ENCODE peak calls at places on chromosomes 16 and 17, in four cellular contexts. One of them, this sample, is unnamed.

GRCh38 chr17:34387566-34387965 is 24.5 kb upstream of the CCL1 start:
- DNase-seq in HepG2: no peak
- DNase-seq in K562: no peak
- DNase-seq in GM12878: no peak
- DNase-seq in this sample: no peak

GRCh38 chr17:35188111-35188510 is 6.1 kb downstream of the SLC35G3 start:
- DNase-seq in HepG2: no peak
- DNase-seq in K562: no peak
- DNase-seq in GM12878: no peak
- DNase-seq in this sample: no peak

GRCh38 chr17:30196504-30196903 is 39.0 kb downstream of the SLC6A4 start:
- DNase-seq in HepG2: no peak
- DNase-seq in K562: no peak
- DNase-seq in GM12878: no peak
- DNase-seq in this sample: no peak

GRCh38 chr17:27207073-27207511 is 86.8 kb upstream of the WSB1 start:
- DNase-seq in HepG2: no peak
- DNase-seq in K562: no peak
- DNase-seq in GM12878: no peak
- DNase-seq in this sample: peak; percentile 19

GRCh38 chr17:1956134-1956533 is 69.0 kb downstream of the RTN4RL1 start:
- DNase-seq in HepG2: no peak
- DNase-seq in K562: no peak
- DNase-seq in GM12878: no peak
- DNase-seq in this sample: no peak

GRCh38 chr17:40862985-40863733 is 3.9 kb downstream of the KRT12 start:
- DNase-seq in HepG2: peak; percentile 48
- DNase-seq in K562: no peak
- DNase-seq in GM12878: no peak
- DNase-seq in this sample: no peak

GRCh38 chr17:63545302-63545928 is 4.9 kb upstream of the DCAF7 start:
- DNase-seq in HepG2: no peak
- DNase-seq in K562: no peak
- DNase-seq in GM12878: no peak
- DNase-seq in this sample: no peak

GRCh38 chr17:13743906-13744305 is 142.2 kb upstream of the HS3ST3A1 start:
- DNase-seq in HepG2: no peak
- DNase-seq in K562: no peak
- DNase-seq in GM12878: no peak
- DNase-seq in this sample: no peak

GRCh38 chr16:59573528-59574271 is 839.6 kb upstream of the GOT2 start:
- DNase-seq in HepG2: no peak
- DNase-seq in K562: no peak
- DNase-seq in GM12878: no peak
- DNase-seq in this sample: peak; percentile 35

GRCh38 chr17:1315891-1316403 is 36.5 kb downstream of the TRARG1 start:
- DNase-seq in HepG2: no peak
- DNase-seq in K562: no peak
- DNase-seq in GM12878: no peak
- DNase-seq in this sample: no peak

GRCh38 chr17:67482784-67483183 is 105.7 kb downstream of the PITPNC1 start:
- DNase-seq in HepG2: no peak
- DNase-seq in K562: no peak
- DNase-seq in GM12878: no peak
- DNase-seq in this sample: no peak

GRCh38 chr17:12634789-12635414 is 30.8 kb upstream of the MYOCD start:
- DNase-seq in HepG2: no peak
- DNase-seq in K562: no peak
- DNase-seq in GM12878: no peak
- DNase-seq in this sample: no peak

GRCh38 chr17:81197409-81197795 is 25.4 kb downstream of the CEP131 start:
- DNase-seq in HepG2: no peak
- DNase-seq in K562: no peak
- DNase-seq in GM12878: no peak
- DNase-seq in this sample: no peak

GRCh38 chr17:40065041-40065770 is 2.4 kb downstream of the THRA start:
- DNase-seq in HepG2: no peak
- DNase-seq in K562: no peak
- DNase-seq in GM12878: no peak
- DNase-seq in this sample: peak; percentile 52

GRCh38 chr16:30458561-30459394 is 13.1 kb upstream of the SEPHS2 start:
- DNase-seq in HepG2: peak; percentile 63
- DNase-seq in K562: no peak
- DNase-seq in GM12878: peak; percentile 97
- DNase-seq in this sample: no peak

GRCh38 chr16:27795992-27796614 is 246.2 kb downstream of the KATNIP start:
- DNase-seq in HepG2: peak; percentile 51
- DNase-seq in K562: peak; percentile 63
- DNase-seq in GM12878: no peak
- DNase-seq in this sample: peak; percentile 28

GRCh38 chr16:10684541-10685151 is 10.1 kb downstream of the TEKT5 start:
- DNase-seq in HepG2: no peak
- DNase-seq in K562: no peak
- DNase-seq in GM12878: no peak
- DNase-seq in this sample: no peak

GRCh38 chr17:61149106-61149505 is 250.5 kb upstream of the TBX2 start:
- DNase-seq in HepG2: no peak
- DNase-seq in K562: no peak
- DNase-seq in GM12878: no peak
- DNase-seq in this sample: no peak

GRCh38 chr17:61140386-61140785 is 259.3 kb upstream of the TBX2 start:
- DNase-seq in HepG2: no peak
- DNase-seq in K562: no peak
- DNase-seq in GM12878: no peak
- DNase-seq in this sample: no peak

GRCh38 chr17:61143026-61143425 is 256.6 kb upstream of the TBX2 start:
- DNase-seq in HepG2: no peak
- DNase-seq in K562: no peak
- DNase-seq in GM12878: no peak
- DNase-seq in this sample: no peak

GRCh38 chr17:61144137-61144536 is 255.5 kb upstream of the TBX2 start:
- DNase-seq in HepG2: no peak
- DNase-seq in K562: no peak
- DNase-seq in GM12878: no peak
- DNase-seq in this sample: no peak

GRCh38 chr17:61144876-61145564 is 254.6 kb upstream of the TBX2 start:
- DNase-seq in HepG2: no peak
- DNase-seq in K562: peak; percentile 13
- DNase-seq in GM12878: no peak
- DNase-seq in this sample: no peak
- TF ChIP-seq EP300 in HepG2: no peak
- TF ChIP-seq EP300 in K562: peak; percentile 74
- TF ChIP-seq EP300 in GM12878: no peak
- TF ChIP-seq EP300 in this sample: no peak

GRCh38 chr17:29138184-29138955 is 41.8 kb downstream of the MYO18A start:
- DNase-seq in HepG2: no peak
- DNase-seq in K562: no peak
- DNase-seq in GM12878: no peak
- DNase-seq in this sample: no peak

GRCh38 chr17:29140051-29140582 is 40.1 kb downstream of the MYO18A start:
- DNase-seq in HepG2: no peak
- DNase-seq in K562: peak; percentile 68
- DNase-seq in GM12878: no peak
- DNase-seq in this sample: no peak

GRCh38 chr17:29138991-29139682 is 41.1 kb downstream of the MYO18A start:
- DNase-seq in HepG2: no peak
- DNase-seq in K562: no peak
- DNase-seq in GM12878: no peak
- DNase-seq in this sample: no peak

GRCh38 chr17:29141484-29141835 is 38.7 kb downstream of the MYO18A start:
- DNase-seq in HepG2: no peak
- DNase-seq in K562: no peak
- DNase-seq in GM12878: no peak
- DNase-seq in this sample: no peak

DNA sequence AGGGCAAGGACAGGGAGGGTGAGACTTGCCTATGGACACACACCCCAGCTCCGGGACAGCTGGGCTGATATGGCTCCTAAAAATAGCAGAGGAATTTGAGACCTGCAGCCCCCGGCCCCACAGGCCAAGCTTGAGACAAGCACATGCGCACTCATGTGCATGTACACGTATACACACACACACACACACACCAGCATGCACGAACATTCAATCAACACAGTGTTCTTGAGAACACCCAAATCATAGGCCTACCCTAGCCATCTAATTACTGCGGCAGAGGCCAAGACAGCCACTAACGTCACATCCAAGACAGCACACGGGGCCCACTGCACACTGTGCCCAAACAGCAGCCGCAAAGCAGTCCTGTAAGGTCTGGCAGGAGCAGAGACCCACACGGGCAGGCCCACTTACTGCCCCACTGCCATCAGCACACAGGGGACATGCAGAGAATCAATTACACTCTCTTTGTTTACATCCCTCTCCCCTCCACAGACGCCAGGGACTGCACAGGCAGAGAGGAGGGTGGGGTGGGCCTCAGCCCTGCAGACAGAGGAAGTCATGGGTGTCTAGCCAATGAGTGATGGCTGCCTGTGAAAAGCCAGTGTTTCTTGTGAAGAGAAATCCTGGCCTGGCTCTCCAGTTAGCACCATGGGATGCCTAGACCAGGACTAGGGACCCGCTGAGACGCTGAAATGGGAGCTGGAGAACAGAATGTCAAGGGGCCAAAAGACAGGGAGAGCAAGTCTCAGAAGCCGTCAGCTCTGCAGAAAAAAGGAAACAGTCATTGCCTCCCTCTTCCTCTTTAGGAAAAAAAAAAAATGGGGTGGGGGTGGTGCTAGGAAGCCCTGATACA is 39.3 kb downstream of the MYO18A start:
- DNase-seq in HepG2: no peak
- DNase-seq in K562: no peak
- DNase-seq in GM12878: no peak
- DNase-seq in this sample: no peak
- TF ChIP-seq CHD4 in HepG2: no peak
- TF ChIP-seq CHD4 in K562: no peak
- TF ChIP-seq CHD4 in GM12878: no peak
- TF ChIP-seq CHD4 in this sample: no peak

GRCh38 chr17:78415821-78416301 is 37.4 kb downstream of the PGS1 start:
- DNase-seq in HepG2: no peak
- DNase-seq in K562: no peak
- DNase-seq in GM12878: no peak
- DNase-seq in this sample: no peak
- TF ChIP-seq EP300 in HepG2: no peak
- TF ChIP-seq EP300 in K562: no peak
- TF ChIP-seq EP300 in GM12878: no peak
- TF ChIP-seq EP300 in this sample: no peak

DNA sequence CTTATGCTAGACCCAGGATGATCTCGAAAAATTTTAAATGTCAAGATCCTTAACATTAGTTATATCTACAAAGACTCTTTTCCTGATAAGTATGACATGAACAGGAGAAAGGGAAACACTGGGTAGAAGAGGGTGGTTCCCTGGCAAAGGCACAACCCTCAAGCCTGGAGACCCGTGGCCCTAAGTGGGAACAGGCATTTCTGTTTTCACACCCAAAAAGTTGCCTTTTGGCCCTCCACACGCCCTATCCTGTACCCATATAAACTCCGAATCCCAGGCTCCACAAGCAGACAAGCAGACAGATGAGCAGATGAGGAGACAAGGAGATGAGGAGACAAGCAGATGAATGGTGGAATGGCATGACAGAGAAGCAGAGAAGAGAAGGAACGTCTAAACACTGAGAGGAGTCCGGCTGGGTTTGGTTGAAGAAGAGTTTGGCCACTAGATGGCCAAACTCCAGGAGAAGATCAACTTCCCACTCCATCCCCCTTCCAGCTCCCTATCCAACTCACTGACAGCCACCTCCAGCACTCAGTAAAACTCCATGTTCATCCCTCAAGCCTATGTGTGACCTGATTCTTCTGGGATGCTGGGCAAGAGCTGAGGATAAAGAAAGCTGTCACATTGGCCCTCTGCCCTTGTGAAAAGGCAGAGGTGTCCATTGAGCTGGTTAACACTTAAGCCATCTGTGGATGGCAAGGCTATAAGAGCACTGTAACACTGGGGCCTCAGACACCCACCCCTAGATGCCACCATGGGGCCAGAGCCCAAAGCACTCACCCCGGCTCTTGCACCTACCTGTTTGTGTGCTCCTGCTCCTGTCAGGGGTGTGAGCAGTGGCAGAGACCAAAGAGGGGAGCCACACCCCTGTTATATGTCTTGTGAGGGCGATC is 139.6 kb upstream of the FAM20A start:
- DNase-seq in HepG2: no peak
- DNase-seq in K562: no peak
- DNase-seq in GM12878: no peak
- DNase-seq in this sample: peak; percentile 34
- TF ChIP-seq CHD4 in HepG2: no peak
- TF ChIP-seq CHD4 in K562: no peak
- TF ChIP-seq CHD4 in GM12878: no peak
- TF ChIP-seq CHD4 in this sample: no peak

GRCh38 chr16:67561824-67562525 is 351 bp upstream of the CTCF start:
- DNase-seq in HepG2: peak; percentile 97
- DNase-seq in K562: peak; percentile 93
- DNase-seq in GM12878: peak; percentile 89
- DNase-seq in this sample: peak; percentile 80

GRCh38 chr16:67562918-67563707 is 787 bp downstream of the CTCF start:
- DNase-seq in HepG2: peak; percentile 40
- DNase-seq in K562: peak; percentile 67
- DNase-seq in GM12878: no peak
- DNase-seq in this sample: no peak

GRCh38 chr16:67561501-67561823 is 864 bp upstream of the CTCF start:
- DNase-seq in HepG2: no peak
- DNase-seq in K562: no peak
- DNase-seq in GM12878: no peak
- DNase-seq in this sample: no peak

GRCh38 chr16:67563708-67564468 is 1.6 kb downstream of the CTCF start:
- DNase-seq in HepG2: peak; percentile 58
- DNase-seq in K562: no peak
- DNase-seq in GM12878: no peak
- DNase-seq in this sample: no peak

GRCh38 chr16:67562526-67562917 is at the start of gene CTCF:
- DNase-seq in HepG2: peak; percentile 70
- DNase-seq in K562: peak; percentile 81
- DNase-seq in GM12878: no peak
- DNase-seq in this sample: peak; percentile 62
- TF ChIP-seq EP300 in HepG2: no peak
- TF ChIP-seq EP300 in K562: no peak
- TF ChIP-seq EP300 in GM12878: no peak
- TF ChIP-seq EP300 in this sample: no peak

DNA sequence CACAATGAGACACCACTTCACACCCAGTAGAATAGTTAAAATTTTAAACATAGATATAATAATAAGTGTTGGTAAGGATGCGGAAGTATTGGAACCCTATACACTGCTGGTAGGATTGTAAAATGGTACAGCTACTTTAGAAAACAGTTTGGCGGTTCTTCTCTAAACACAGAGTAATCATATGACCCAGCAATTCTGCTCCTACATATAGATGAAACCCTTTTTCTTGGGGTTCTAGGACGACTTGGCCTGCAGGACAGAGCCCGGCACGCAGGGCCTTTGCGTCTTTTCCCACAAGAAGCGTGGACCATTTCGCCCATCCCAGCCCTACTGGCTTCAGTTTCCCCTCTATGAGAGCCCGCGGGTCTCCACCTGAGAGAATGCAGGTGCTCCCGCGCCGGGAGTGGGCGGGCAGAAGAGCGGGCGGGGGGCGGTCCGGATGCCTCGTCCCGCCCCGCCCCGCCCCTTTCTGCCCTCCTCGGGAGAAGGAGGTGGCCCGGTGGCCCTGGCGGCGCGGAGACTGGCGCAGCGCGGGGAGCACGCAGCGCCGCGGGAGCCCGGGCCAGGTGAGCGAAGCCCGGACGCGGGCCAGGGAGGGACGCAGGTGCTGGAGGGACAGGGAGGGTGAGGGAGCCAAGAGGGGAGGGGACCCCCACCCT is at the start of gene SDR42E2:
- DNase-seq in HepG2: no peak
- DNase-seq in K562: peak; percentile 88
- DNase-seq in GM12878: no peak
- DNase-seq in this sample: no peak
- TF ChIP-seq CHD4 in HepG2: no peak
- TF ChIP-seq CHD4 in K562: no peak
- TF ChIP-seq CHD4 in GM12878: no peak
- TF ChIP-seq CHD4 in this sample: no peak

This sample was measured in A549.